ENCODE peak calls at places on chromosomes 12 and 14, in four cellular contexts. M, V, Y and N are unnamed samples.

GRCh38 chr14:59207506-59207933 is 19.1 kb downstream of the DAAM1 start:
- DNase-seq in M (no peak), V (no peak), Y (no peak), N (no peak)

GRCh38 chr14:75471059-75471458 is 43.2 kb downstream of the JDP2 start:
- DNase-seq in M (no peak), V (no peak), Y (no peak), N (no peak)

GRCh38 chr12:116495260-116495659 is 63.9 kb upstream of the MAP1LC3B2 start:
- DNase-seq in M (no peak), V (peak), Y (no peak), N (peak)

GRCh38 chr12:50615534-50616296 is 110.9 kb downstream of the DIP2B start:
- DNase-seq in M (no peak), V (no peak), Y (no peak), N (no peak)

GRCh38 chr12:132490481-132491348 is 764 bp downstream of the FBRSL1 start:
- DNase-seq in M (no peak), V (no peak), Y (no peak), N (no peak)

GRCh38 chr14:56199095-56199975 is 81.1 kb downstream of the PELI2 start:
- DNase-seq in M (no peak), V (peak), Y (no peak), N (peak)

GRCh38 chr14:33660248-33660647 is 290.6 kb downstream of the EGLN3 start:
- DNase-seq in M (no peak), V (no peak), Y (no peak), N (no peak)

GRCh38 chr12:121789800-121790748 is 3.4 kb downstream of the RHOF start:
- DNase-seq in M (peak), V (peak), Y (no peak), N (no peak)

GRCh38 chr14:99609245-99610117 is 5.5 kb upstream of the CCDC85C start:
- DNase-seq in M (no peak), V (no peak), Y (no peak), N (no peak)

GRCh38 chr14:74620497-74620921 is 8.5 kb upstream of the LTBP2 start:
- DNase-seq in M (no peak), V (peak), Y (no peak), N (peak)

GRCh38 chr12:89568484-89568883 is 42.6 kb upstream of the POC1B start:
- DNase-seq in M (no peak), V (no peak), Y (no peak), N (no peak)

GRCh38 chr14:22651586-22651985 is 7.4 kb upstream of the OR6J1 start:
- DNase-seq in M (no peak), V (no peak), Y (no peak), N (no peak)

GRCh38 chr12:120267736-120268135 is 2.2 kb upstream of the PXN start:
- DNase-seq in M (no peak), V (no peak), Y (no peak), N (no peak)

GRCh38 chr14:94153750-94154350 is 20.3 kb upstream of the PPP4R4 start:
- DNase-seq in M (no peak), V (no peak), Y (no peak), N (no peak)

GRCh38 chr14:73850940-73851339 is 691 bp upstream of the PTGR2 start:
- DNase-seq in M (no peak), V (peak), Y (no peak), N (no peak)

GRCh38 chr14:58305730-58306129 is 7.4 kb downstream of the ARID4A start:
- DNase-seq in M (no peak), V (no peak), Y (no peak), N (no peak)

GRCh38 chr12:111991946-111992345 is 21.0 kb downstream of the TMEM116 start:
- DNase-seq in M (no peak), V (no peak), Y (no peak), N (no peak)

GRCh38 chr12:3313066-3313465 is 177.9 kb upstream of the PRMT8 start:
- DNase-seq in M (no peak), V (peak), Y (no peak), N (peak)

GRCh38 chr12:90999946-91000345 is 4.8 kb downstream of the EPYC start:
- DNase-seq in M (no peak), V (peak), Y (no peak), N (peak)

GRCh38 chr14:95559203-95559602 is 24.4 kb downstream of the GLRX5 start:
- DNase-seq in M (peak), V (no peak), Y (no peak), N (no peak)

GRCh38 chr12:45721954-45722353 is 7.6 kb upstream of the ARID2 start:
- DNase-seq in M (no peak), V (no peak), Y (no peak), N (no peak)

GRCh38 chr14:88698651-88699050 is 94.1 kb downstream of the EML5 start:
- DNase-seq in M (no peak), V (no peak), Y (no peak), N (no peak)